ENCODE peak calls at places on chromosomes 16 and 17, in four cellular contexts. Y, S, P and L are unnamed samples.

GRCh38 chr17:81002409-81003361 is 11.0 kb downstream of the CHMP6 start:
- DNase-seq in Y (peak), S (no peak), P (no peak), L (peak)

GRCh38 chr17:6710317-6710716 is 2.9 kb downstream of the SLC13A5 start:
- DNase-seq in Y (no peak), S (no peak), P (peak), L (no peak)

GRCh38 chr16:52069866-52070265 is 477.1 kb downstream of the TOX3 start:
- DNase-seq in Y (peak), S (no peak), P (no peak), L (peak)

GRCh38 chr17:1267471-1267947 is 2.7 kb upstream of the BHLHA9 start:
- DNase-seq in Y (no peak), S (no peak), P (no peak), L (no peak)

GRCh38 chr16:80459331-80459777 is 81.4 kb upstream of the DYNLRB2 start:
- DNase-seq in Y (no peak), S (no peak), P (peak), L (no peak)

GRCh38 chr16:66207864-66208226 is 158.6 kb upstream of the CDH5 start:
- DNase-seq in Y (no peak), S (no peak), P (no peak), L (no peak)

GRCh38 chr17:43367588-43368242 is 31.1 kb upstream of the ARL4D start:
- DNase-seq in Y (peak), S (peak), P (no peak), L (peak)

GRCh38 chr16:88552815-88553214 is 17.4 kb upstream of the ZC3H18 start:
- DNase-seq in Y (no peak), S (no peak), P (no peak), L (no peak)

GRCh38 chr17:48551601-48552452 is 6.9 kb upstream of the HOXB2 start:
- DNase-seq in Y (no peak), S (no peak), P (no peak), L (no peak)

GRCh38 chr17:50055055-50055425 is 870 bp upstream of the ITGA3 start:
- DNase-seq in Y (peak), S (peak), P (no peak), L (no peak)

GRCh38 chr16:88352261-88353200 is 30.2 kb upstream of the ZNF469 start:
- DNase-seq in Y (no peak), S (no peak), P (no peak), L (no peak)

GRCh38 chr17:81405382-81406005 is 10.2 kb downstream of the BAHCC1 start:
- DNase-seq in Y (no peak), S (no peak), P (no peak), L (no peak)